ENCODE peak calls at places on chromosome 18, in seven cellular contexts. Z is kidney, X is colonic mucosa, L is K562, O is IMR-90, Q is fibroblast of lung, U is HCT116. K is an unnamed sample.
A peak's percentile ranks its signal among the peaks of the same experiment; 100 is the strongest.

GRCh38 chr18:37567061-37567993 is 1.7 kb upstream of the CELF4 start:
- DNase-seq in Z (no peak), X (no peak), L (no peak), O (no peak), Q (no peak), U (no peak), K (no peak)

GRCh38 chr18:58359226-58360019 is 269.5 kb downstream of the ALPK2 start:
- DNase-seq in Z (no peak), X (no peak), L (no peak), O (peak; percentile 33), Q (no peak), U (no peak), K (no peak)

GRCh38 chr18:56443508-56443907 is 194.9 kb downstream of the TXNL1 start:
- DNase-seq in Z (no peak), X (no peak), L (no peak), O (no peak), Q (no peak), U (no peak), K (no peak)

GRCh38 chr18:76791106-76791505 is 31.3 kb upstream of the ZNF236 start:
- DNase-seq in Z (no peak), X (no peak), L (no peak), O (peak; percentile 12), Q (no peak), U (no peak), K (no peak)

GRCh38 chr18:66316708-66317107 is 287.2 kb downstream of the CDH19 start:
- DNase-seq in Z (no peak), X (no peak), L (no peak), O (no peak), Q (no peak), U (no peak), K (no peak)

GRCh38 chr18:50099725-50100414 is 95.1 kb downstream of the MYO5B start:
- DNase-seq in Z (no peak), X (no peak), L (no peak), O (peak; percentile 25), Q (no peak), U (no peak), K (no peak)

GRCh38 chr18:41532344-41533086 is 422.5 kb upstream of the PIK3C3 start:
- DNase-seq in Z (no peak), X (no peak), L (no peak), O (peak; percentile 1), Q (peak; percentile 2), U (no peak), K (no peak)

GRCh38 chr18:21141678-21142422 is 30.2 kb upstream of the ROCK1 start:
- DNase-seq in Z (no peak), X (no peak), L (no peak), O (peak; percentile 42), Q (no peak), U (no peak), K (no peak)

GRCh38 chr18:6660334-6660733 is 69.2 kb upstream of the ARHGAP28 start:
- DNase-seq in Z (no peak), X (no peak), L (no peak), O (peak; percentile 32), Q (peak; percentile 82), U (no peak), K (no peak)

GRCh38 chr18:80023173-80023572 is 11.1 kb upstream of the RBFA start:
- DNase-seq in Z (no peak), X (no peak), L (peak; percentile 53), O (no peak), Q (no peak), U (peak; percentile 28), K (peak; percentile 14)
- TF ChIP-seq CTCF in Z (no peak), X (no peak), L (peak; percentile 29), O (no peak), Q (peak; percentile 15), U (peak; percentile 76), K (peak; percentile 56)

GRCh38 chr18:27175914-27176313 is 9.2 kb downstream of the CHST9 start:
- DNase-seq in Z (no peak), X (no peak), L (no peak), O (no peak), Q (no peak), U (no peak), K (no peak)
- H3K4me3 ChIP-seq in Z (no peak overlapping the region), X (no peak overlapping the region), L (no peak overlapping the region), O (no peak overlapping the region), Q (no peak overlapping the region), U (no peak overlapping the region), K (no peak overlapping the region)

GRCh38 chr18:9708882-9709877 is 1.1 kb downstream of the RAB31 start:
- DNase-seq in Z (no peak), X (peak; percentile 27), L (peak; percentile 48), O (no peak), Q (no peak), U (no peak), K (no peak)
- H3K9ac ChIP-seq in Z (peak overlapping the region; percentile 56), X (peak overlapping the region; percentile 67), L (peak overlapping the region; percentile 70), O (peak overlapping the region; percentile 75), Q (peak overlapping the region; percentile 84), U (peak overlapping the region; percentile 84), K (no peak overlapping the region)

GRCh38 chr18:40016405-40016804 is 1938.6 kb upstream of the PIK3C3 start:
- DNase-seq in Z (no peak), X (no peak), L (no peak), O (no peak), Q (no peak), U (no peak), K (no peak)

GRCh38 chr18:40006553-40007073 is 1948.4 kb upstream of the PIK3C3 start:
- DNase-seq in Z (no peak), X (no peak), L (no peak), O (no peak), Q (no peak), U (no peak), K (no peak)

GRCh38 chr18:40012931-40013609 is 1942.0 kb upstream of the PIK3C3 start:
- DNase-seq in Z (no peak), X (no peak), L (no peak), O (no peak), Q (peak; percentile 51), U (no peak), K (no peak)

GRCh38 chr18:40017026-40017425 is 1938.0 kb upstream of the PIK3C3 start:
- DNase-seq in Z (no peak), X (no peak), L (no peak), O (no peak), Q (no peak), U (no peak), K (no peak)

GRCh38 chr18:40011201-40011600 is 1943.8 kb upstream of the PIK3C3 start:
- DNase-seq in Z (no peak), X (no peak), L (no peak), O (no peak), Q (no peak), U (no peak), K (no peak)
- TF ChIP-seq CTCF in Z (no peak), X (no peak), L (no peak), O (no peak), Q (no peak), U (no peak), K (no peak)

GRCh38 chr18:79530821-79531220 is 135.1 kb downstream of the NFATC1 start:
- DNase-seq in Z (peak; percentile 64), X (no peak), L (no peak), O (no peak), Q (no peak), U (no peak), K (no peak)
- H3K4me3 ChIP-seq in Z (no peak overlapping the region), X (no peak overlapping the region), L (no peak overlapping the region), O (no peak overlapping the region), Q (no peak overlapping the region), U (no peak overlapping the region), K (no peak overlapping the region)

GRCh38 chr18:11464129-11464528 is 145.3 kb upstream of the SLC35G4 start:
- DNase-seq in Z (no peak), X (no peak), L (no peak), O (no peak), Q (no peak), U (no peak), K (no peak)
- H3K9ac ChIP-seq in Z (no peak overlapping the region), X (no peak overlapping the region), L (no peak overlapping the region), O (no peak overlapping the region), Q (no peak overlapping the region), U (no peak overlapping the region), K (no peak overlapping the region)

DNA sequence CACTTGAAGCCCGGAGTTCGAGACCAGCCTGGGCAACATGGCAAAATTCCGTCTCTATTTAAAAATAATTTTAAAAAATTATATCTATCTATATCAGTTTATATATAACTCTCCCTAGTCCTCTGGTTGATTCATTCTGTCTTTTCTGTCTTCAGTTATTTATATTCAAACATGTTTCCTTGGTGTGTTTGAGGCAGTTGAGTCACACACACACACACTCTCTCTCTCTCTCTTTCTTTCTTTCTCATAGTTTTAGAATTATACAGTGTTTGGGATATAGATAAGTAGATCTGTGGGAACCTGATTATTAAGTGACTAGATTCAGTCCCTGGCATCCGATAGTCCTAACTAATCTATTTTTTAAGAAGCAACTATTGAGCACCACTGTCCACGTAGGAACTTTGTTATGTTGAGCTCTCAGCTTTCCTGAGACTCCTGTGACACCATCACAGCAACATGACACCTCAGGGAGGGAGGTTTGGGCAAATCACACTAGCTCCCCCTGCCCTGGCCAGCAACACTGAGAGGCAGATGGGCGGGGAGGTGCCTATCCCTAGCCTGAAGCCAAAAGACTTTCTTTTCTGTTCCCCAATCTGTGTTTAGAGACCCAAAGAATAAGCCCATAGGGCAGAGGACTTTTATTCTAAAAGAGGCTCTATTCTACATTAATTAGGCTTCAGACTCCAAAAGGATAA is 482.7 kb downstream of the DLGAP1 start:
- DNase-seq in Z (no peak), X (no peak), L (no peak), O (peak; percentile 63), Q (no peak), U (no peak), K (no peak)
- TF ChIP-seq CTCF in Z (no peak), X (no peak), L (no peak), O (no peak), Q (no peak), U (no peak), K (no peak)

K was measured in DND-41.